ENCODE peak calls at places on chromosomes 11 and 22, in six cellular contexts. One of them, this sample, is unnamed.
A peak's percentile ranks its signal among the peaks of the same experiment; 100 is the strongest.

GRCh38 chr11:67498544-67498972 is 6.6 kb downstream of the PITPNM1 start:
- DNase-seq in sigmoid colon: no peak
- DNase-seq in H54: no peak
- DNase-seq in neural crest cell: no peak
- DNase-seq in WTC11: no peak
- DNase-seq in astrocyte of the spinal cord: no peak
- DNase-seq in this sample: no peak

GRCh38 chr11:68980776-68981065 is at the start of gene MRGPRD:
- DNase-seq in neural crest cell: no peak
- DNase-seq in sigmoid colon: no peak
- DNase-seq in astrocyte of the spinal cord: no peak
- DNase-seq in WTC11: no peak
- DNase-seq in H54: no peak
- DNase-seq in this sample: no peak

GRCh38 chr11:121898913-121899312 is 217.1 kb downstream of the BLID start:
- DNase-seq in astrocyte of the spinal cord: no peak
- DNase-seq in sigmoid colon: no peak
- DNase-seq in neural crest cell: no peak
- DNase-seq in H54: no peak
- DNase-seq in WTC11: no peak
- DNase-seq in this sample: no peak

GRCh38 chr11:61598886-61599868 is 18.3 kb upstream of the SYT7 start:
- DNase-seq in sigmoid colon: peak; percentile 83
- DNase-seq in neural crest cell: no peak
- DNase-seq in H54: no peak
- DNase-seq in astrocyte of the spinal cord: peak; percentile 55
- DNase-seq in WTC11: peak; percentile 59
- DNase-seq in this sample: no peak

GRCh38 chr11:32173435-32173834 is 82.6 kb downstream of the RCN1 start:
- DNase-seq in neural crest cell: peak; percentile 62
- DNase-seq in astrocyte of the spinal cord: peak; percentile 66
- DNase-seq in WTC11: peak; percentile 77
- DNase-seq in sigmoid colon: no peak
- DNase-seq in H54: peak; percentile 54
- DNase-seq in this sample: peak; percentile 23

GRCh38 chr22:23147632-23148387 is 2.5 kb downstream of the RAB36 start:
- DNase-seq in sigmoid colon: no peak
- DNase-seq in neural crest cell: no peak
- DNase-seq in astrocyte of the spinal cord: peak; percentile 39
- DNase-seq in WTC11: no peak
- DNase-seq in H54: no peak
- DNase-seq in this sample: no peak

GRCh38 chr11:96393753-96394348 is 4.0 kb downstream of the JRKL start:
- DNase-seq in neural crest cell: no peak
- DNase-seq in H54: no peak
- DNase-seq in sigmoid colon: no peak
- DNase-seq in astrocyte of the spinal cord: peak; percentile 61
- DNase-seq in WTC11: no peak
- DNase-seq in this sample: peak; percentile 36

GRCh38 chr11:69468911-69469885 is 12.3 kb upstream of the LINC01488 start:
- DNase-seq in sigmoid colon: no peak
- DNase-seq in neural crest cell: no peak
- DNase-seq in WTC11: no peak
- DNase-seq in astrocyte of the spinal cord: no peak
- DNase-seq in H54: no peak
- DNase-seq in this sample: no peak

GRCh38 chr11:110988731-110989130 is 256.8 kb upstream of the POU2AF2 start:
- DNase-seq in H54: no peak
- DNase-seq in astrocyte of the spinal cord: no peak
- DNase-seq in sigmoid colon: no peak
- DNase-seq in WTC11: no peak
- DNase-seq in neural crest cell: no peak
- DNase-seq in this sample: no peak

GRCh38 chr22:19663821-19664325 is 50.4 kb upstream of the SEPTIN5 start:
- DNase-seq in H54: no peak
- DNase-seq in astrocyte of the spinal cord: peak; percentile 78
- DNase-seq in neural crest cell: no peak
- DNase-seq in sigmoid colon: no peak
- DNase-seq in WTC11: no peak
- DNase-seq in this sample: no peak

GRCh38 chr11:112961751-112962747 is 829 bp downstream of the NCAM1 start:
- DNase-seq in sigmoid colon: no peak
- DNase-seq in neural crest cell: peak; percentile 51
- DNase-seq in H54: no peak
- DNase-seq in astrocyte of the spinal cord: no peak
- DNase-seq in WTC11: peak; percentile 31
- DNase-seq in this sample: peak; percentile 61

GRCh38 chr11:126403658-126404057 is 48.2 kb downstream of the ST3GAL4 start:
- DNase-seq in WTC11: no peak
- DNase-seq in H54: no peak
- DNase-seq in astrocyte of the spinal cord: no peak
- DNase-seq in sigmoid colon: no peak
- DNase-seq in neural crest cell: no peak
- DNase-seq in this sample: no peak

GRCh38 chr11:119701591-119702260 is 27.3 kb downstream of the NECTIN1 start:
- DNase-seq in astrocyte of the spinal cord: no peak
- DNase-seq in neural crest cell: no peak
- DNase-seq in sigmoid colon: no peak
- DNase-seq in WTC11: no peak
- DNase-seq in H54: no peak
- DNase-seq in this sample: no peak

GRCh38 chr22:31945478-31945815 is 1.1 kb downstream of the YWHAH start:
- DNase-seq in sigmoid colon: no peak
- DNase-seq in neural crest cell: no peak
- DNase-seq in WTC11: no peak
- DNase-seq in astrocyte of the spinal cord: no peak
- DNase-seq in H54: no peak
- DNase-seq in this sample: no peak

GRCh38 chr22:50731811-50732624 is 6.0 kb upstream of the ACR start:
- DNase-seq in WTC11: peak; percentile 49
- DNase-seq in astrocyte of the spinal cord: no peak
- DNase-seq in neural crest cell: no peak
- DNase-seq in sigmoid colon: no peak
- DNase-seq in H54: peak; percentile 76
- DNase-seq in this sample: no peak

GRCh38 chr11:32262367-32262766 is 171.5 kb downstream of the RCN1 start:
- DNase-seq in astrocyte of the spinal cord: no peak
- DNase-seq in H54: no peak
- DNase-seq in WTC11: no peak
- DNase-seq in neural crest cell: no peak
- DNase-seq in sigmoid colon: no peak
- DNase-seq in this sample: no peak

GRCh38 chr11:96113100-96113710 is 189.3 kb upstream of the MTMR2 start:
- DNase-seq in H54: no peak
- DNase-seq in sigmoid colon: no peak
- DNase-seq in neural crest cell: no peak
- DNase-seq in WTC11: no peak
- DNase-seq in astrocyte of the spinal cord: peak; percentile 84
- DNase-seq in this sample: no peak

GRCh38 chr11:10875430-10876021 is 17.7 kb upstream of the ZBED5 start:
- DNase-seq in H54: no peak
- DNase-seq in neural crest cell: no peak
- DNase-seq in astrocyte of the spinal cord: no peak
- DNase-seq in sigmoid colon: no peak
- DNase-seq in WTC11: no peak
- DNase-seq in this sample: no peak

GRCh38 chr11:126063510-126063858 is 818 bp upstream of the CDON start:
- DNase-seq in H54: no peak
- DNase-seq in WTC11: no peak
- DNase-seq in astrocyte of the spinal cord: no peak
- DNase-seq in sigmoid colon: no peak
- DNase-seq in neural crest cell: no peak
- DNase-seq in this sample: no peak

GRCh38 chr11:126167476-126167875 is 44.0 kb downstream of the RPUSD4 start:
- DNase-seq in astrocyte of the spinal cord: peak; percentile 13
- DNase-seq in sigmoid colon: no peak
- DNase-seq in WTC11: no peak
- DNase-seq in neural crest cell: no peak
- DNase-seq in H54: no peak
- DNase-seq in this sample: no peak

GRCh38 chr11:129785383-129786111 is 30.1 kb upstream of the TMEM45B start:
- DNase-seq in H54: no peak
- DNase-seq in sigmoid colon: no peak
- DNase-seq in neural crest cell: no peak
- DNase-seq in astrocyte of the spinal cord: no peak
- DNase-seq in WTC11: no peak
- DNase-seq in this sample: peak; percentile 54

GRCh38 chr11:115081972-115082371 is 403.6 kb downstream of the NXPE2 start:
- DNase-seq in WTC11: no peak
- DNase-seq in astrocyte of the spinal cord: no peak
- DNase-seq in H54: no peak
- DNase-seq in neural crest cell: no peak
- DNase-seq in sigmoid colon: no peak
- DNase-seq in this sample: peak; percentile 69

GRCh38 chr22:38163844-38164577 is 17.6 kb downstream of the PLA2G6 start:
- DNase-seq in astrocyte of the spinal cord: no peak
- DNase-seq in H54: no peak
- DNase-seq in neural crest cell: no peak
- DNase-seq in sigmoid colon: peak; percentile 30
- DNase-seq in WTC11: no peak
- DNase-seq in this sample: no peak

This sample was measured in NCI-H1105.